ENCODE peak calls at places on chromosome 3, in ten cellular contexts. One of them, this sample, is unnamed.
A peak's percentile ranks its signal among the peaks of the same experiment; 100 is the strongest.

GRCh38 chr3:80688814-80689213 is 921.0 kb upstream of the ROBO1 start:
- DNase-seq in aorta: no peak
- DNase-seq in left ventricle myocardium inferior: no peak
- DNase-seq in psoas muscle: no peak
- DNase-seq in breast epithelium: no peak
- DNase-seq in SK-N-SH: peak; percentile 7
- DNase-seq in IMR-90: no peak
- DNase-seq in tibial nerve: no peak
- DNase-seq in right atrium auricular region: no peak
- DNase-seq in uterus: no peak
- DNase-seq in this sample: no peak

GRCh38 chr3:81643721-81644120 is 117.7 kb downstream of the GBE1 start:
- DNase-seq in aorta: no peak
- DNase-seq in left ventricle myocardium inferior: no peak
- DNase-seq in psoas muscle: no peak
- DNase-seq in breast epithelium: no peak
- DNase-seq in SK-N-SH: peak; percentile 17
- DNase-seq in IMR-90: peak; percentile 45
- DNase-seq in tibial nerve: no peak
- DNase-seq in right atrium auricular region: no peak
- DNase-seq in uterus: no peak
- DNase-seq in this sample: no peak

GRCh38 chr3:184565421-184566211 is 4.0 kb downstream of the EPHB3 start:
- DNase-seq in aorta: peak; percentile 51
- DNase-seq in left ventricle myocardium inferior: no peak
- DNase-seq in psoas muscle: no peak
- DNase-seq in breast epithelium: peak; percentile 93
- DNase-seq in SK-N-SH: peak; percentile 67
- DNase-seq in IMR-90: peak; percentile 90
- DNase-seq in tibial nerve: no peak
- DNase-seq in right atrium auricular region: no peak
- DNase-seq in uterus: peak; percentile 80
- DNase-seq in this sample: no peak

GRCh38 chr3:47482411-47482810 is 6.7 kb upstream of the SCAP start:
- DNase-seq in aorta: no peak
- DNase-seq in left ventricle myocardium inferior: no peak
- DNase-seq in psoas muscle: no peak
- DNase-seq in breast epithelium: no peak
- DNase-seq in SK-N-SH: no peak
- DNase-seq in IMR-90: no peak
- DNase-seq in tibial nerve: no peak
- DNase-seq in right atrium auricular region: no peak
- DNase-seq in uterus: no peak
- DNase-seq in this sample: no peak

GRCh38 chr3:59522550-59522949 is 472.7 kb upstream of the CFAP20DC start:
- DNase-seq in aorta: no peak
- DNase-seq in left ventricle myocardium inferior: no peak
- DNase-seq in psoas muscle: no peak
- DNase-seq in breast epithelium: no peak
- DNase-seq in SK-N-SH: no peak
- DNase-seq in IMR-90: no peak
- DNase-seq in tibial nerve: no peak
- DNase-seq in right atrium auricular region: no peak
- DNase-seq in uterus: no peak
- DNase-seq in this sample: no peak

GRCh38 chr3:169583269-169583668 is 80.2 kb downstream of the MECOM start:
- DNase-seq in aorta: no peak
- DNase-seq in left ventricle myocardium inferior: no peak
- DNase-seq in psoas muscle: no peak
- DNase-seq in breast epithelium: no peak
- DNase-seq in SK-N-SH: no peak
- DNase-seq in IMR-90: no peak
- DNase-seq in tibial nerve: no peak
- DNase-seq in right atrium auricular region: no peak
- DNase-seq in uterus: no peak
- DNase-seq in this sample: no peak

GRCh38 chr3:48687220-48687678 is 1.5 kb upstream of the NCKIPSD start:
- DNase-seq in aorta: no peak
- DNase-seq in left ventricle myocardium inferior: no peak
- DNase-seq in psoas muscle: no peak
- DNase-seq in breast epithelium: no peak
- DNase-seq in SK-N-SH: no peak
- DNase-seq in IMR-90: no peak
- DNase-seq in tibial nerve: no peak
- DNase-seq in right atrium auricular region: no peak
- DNase-seq in uterus: no peak
- DNase-seq in this sample: no peak

GRCh38 chr3:33364060-33364459 is 76.1 kb downstream of the UBP1 start:
- DNase-seq in aorta: no peak
- DNase-seq in left ventricle myocardium inferior: no peak
- DNase-seq in psoas muscle: no peak
- DNase-seq in breast epithelium: no peak
- DNase-seq in SK-N-SH: no peak
- DNase-seq in IMR-90: no peak
- DNase-seq in tibial nerve: no peak
- DNase-seq in right atrium auricular region: no peak
- DNase-seq in uterus: no peak
- DNase-seq in this sample: no peak

GRCh38 chr3:29067014-29067413 is 213.9 kb upstream of the RBMS3 start:
- DNase-seq in aorta: no peak
- DNase-seq in left ventricle myocardium inferior: no peak
- DNase-seq in psoas muscle: no peak
- DNase-seq in breast epithelium: no peak
- DNase-seq in SK-N-SH: no peak
- DNase-seq in IMR-90: peak; percentile 57
- DNase-seq in tibial nerve: no peak
- DNase-seq in right atrium auricular region: no peak
- DNase-seq in uterus: no peak
- DNase-seq in this sample: no peak

GRCh38 chr3:119700269-119700919 is 2.4 kb upstream of the CFAP91 start:
- DNase-seq in aorta: no peak
- DNase-seq in left ventricle myocardium inferior: no peak
- DNase-seq in psoas muscle: no peak
- DNase-seq in breast epithelium: no peak
- DNase-seq in SK-N-SH: no peak
- DNase-seq in IMR-90: peak; percentile 57
- DNase-seq in tibial nerve: no peak
- DNase-seq in right atrium auricular region: no peak
- DNase-seq in uterus: no peak
- DNase-seq in this sample: no peak

GRCh38 chr3:31230834-31231233 is 301.9 kb upstream of the STT3B start:
- DNase-seq in aorta: no peak
- DNase-seq in left ventricle myocardium inferior: no peak
- DNase-seq in psoas muscle: no peak
- DNase-seq in breast epithelium: no peak
- DNase-seq in SK-N-SH: no peak
- DNase-seq in IMR-90: no peak
- DNase-seq in tibial nerve: no peak
- DNase-seq in right atrium auricular region: no peak
- DNase-seq in uterus: no peak
- DNase-seq in this sample: no peak

GRCh38 chr3:83968386-83968785 is 990.4 kb upstream of the CADM2 start:
- DNase-seq in aorta: no peak
- DNase-seq in left ventricle myocardium inferior: no peak
- DNase-seq in psoas muscle: no peak
- DNase-seq in breast epithelium: no peak
- DNase-seq in SK-N-SH: no peak
- DNase-seq in IMR-90: no peak
- DNase-seq in tibial nerve: no peak
- DNase-seq in right atrium auricular region: no peak
- DNase-seq in uterus: no peak
- DNase-seq in this sample: no peak

GRCh38 chr3:16616083-16616482 is 10.9 kb upstream of the DAZL start:
- DNase-seq in aorta: no peak
- DNase-seq in left ventricle myocardium inferior: no peak
- DNase-seq in psoas muscle: no peak
- DNase-seq in breast epithelium: no peak
- DNase-seq in SK-N-SH: no peak
- DNase-seq in IMR-90: no peak
- DNase-seq in tibial nerve: no peak
- DNase-seq in right atrium auricular region: no peak
- DNase-seq in uterus: no peak
- DNase-seq in this sample: no peak

GRCh38 chr3:171283248-171284222 is 176.7 kb downstream of the TNIK start:
- DNase-seq in aorta: peak; percentile 56
- DNase-seq in left ventricle myocardium inferior: peak; percentile 25
- DNase-seq in psoas muscle: no peak
- DNase-seq in breast epithelium: no peak
- DNase-seq in SK-N-SH: no peak
- DNase-seq in IMR-90: no peak
- DNase-seq in tibial nerve: no peak
- DNase-seq in right atrium auricular region: no peak
- DNase-seq in uterus: peak; percentile 27
- DNase-seq in this sample: no peak

DNA sequence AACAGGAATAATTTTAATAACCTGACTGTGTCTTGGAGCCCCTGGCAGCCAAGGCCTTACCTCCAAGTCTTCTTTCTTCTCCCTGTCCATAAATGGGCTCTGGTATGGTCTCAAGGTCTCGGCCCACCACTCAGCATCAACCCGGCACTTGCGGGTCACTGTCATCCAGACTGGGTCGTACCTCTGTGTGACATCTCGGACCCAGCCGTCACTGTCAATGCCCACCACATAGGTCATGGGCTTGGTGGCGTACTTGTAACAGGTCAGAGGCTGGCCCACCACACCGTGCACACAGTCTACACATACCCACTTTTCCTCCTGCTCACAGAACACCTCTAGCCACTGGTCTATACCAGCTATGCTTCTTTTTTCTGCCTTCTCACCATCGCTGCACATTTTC is 20.4 kb downstream of the XPC start:
- DNase-seq in aorta: no peak
- DNase-seq in left ventricle myocardium inferior: no peak
- DNase-seq in psoas muscle: no peak
- DNase-seq in breast epithelium: no peak
- DNase-seq in SK-N-SH: no peak
- DNase-seq in IMR-90: no peak
- DNase-seq in tibial nerve: no peak
- DNase-seq in right atrium auricular region: no peak
- DNase-seq in uterus: no peak
- DNase-seq in this sample: peak; percentile 42
- H3K36me3 ChIP-seq in aorta: peaks cover 26% of the 10 kb centered on the region
- H3K36me3 ChIP-seq in left ventricle myocardium inferior: peaks cover 93% of the 10 kb centered on the region
- H3K36me3 ChIP-seq in psoas muscle: peaks cover 8% of the 10 kb centered on the region
- H3K36me3 ChIP-seq in breast epithelium: peaks cover 37% of the 10 kb centered on the region
- H3K36me3 ChIP-seq in SK-N-SH: peaks cover 89% of the 10 kb centered on the region
- H3K36me3 ChIP-seq in IMR-90: peaks cover 61% of the 10 kb centered on the region
- H3K36me3 ChIP-seq in tibial nerve: peaks cover 5% of the 10 kb centered on the region
- H3K36me3 ChIP-seq in right atrium auricular region: peaks cover 79% of the 10 kb centered on the region
- H3K36me3 ChIP-seq in uterus: no peaks in the 10 kb centered on the region
- H3K36me3 ChIP-seq in this sample: peaks cover 62% of the 10 kb centered on the region

GRCh38 chr3:155112661-155113389 is 32.7 kb downstream of the MME start:
- DNase-seq in aorta: no peak
- DNase-seq in left ventricle myocardium inferior: no peak
- DNase-seq in psoas muscle: no peak
- DNase-seq in breast epithelium: no peak
- DNase-seq in SK-N-SH: no peak
- DNase-seq in IMR-90: no peak
- DNase-seq in tibial nerve: no peak
- DNase-seq in right atrium auricular region: no peak
- DNase-seq in uterus: no peak
- DNase-seq in this sample: no peak
- H3K36me3 ChIP-seq in aorta: no peaks in the 10 kb centered on the region
- H3K36me3 ChIP-seq in left ventricle myocardium inferior: no peaks in the 10 kb centered on the region
- H3K36me3 ChIP-seq in psoas muscle: no peaks in the 10 kb centered on the region
- H3K36me3 ChIP-seq in breast epithelium: no peaks in the 10 kb centered on the region
- H3K36me3 ChIP-seq in SK-N-SH: no peaks in the 10 kb centered on the region
- H3K36me3 ChIP-seq in IMR-90: no peaks in the 10 kb centered on the region
- H3K36me3 ChIP-seq in tibial nerve: no peaks in the 10 kb centered on the region
- H3K36me3 ChIP-seq in right atrium auricular region: no peaks in the 10 kb centered on the region
- H3K36me3 ChIP-seq in uterus: no peaks in the 10 kb centered on the region
- H3K36me3 ChIP-seq in this sample: no peaks in the 10 kb centered on the region

GRCh38 chr3:4665197-4665596 is 172.0 kb downstream of the ITPR1 start:
- DNase-seq in aorta: no peak
- DNase-seq in left ventricle myocardium inferior: no peak
- DNase-seq in psoas muscle: no peak
- DNase-seq in breast epithelium: no peak
- DNase-seq in SK-N-SH: no peak
- DNase-seq in IMR-90: no peak
- DNase-seq in tibial nerve: no peak
- DNase-seq in right atrium auricular region: no peak
- DNase-seq in uterus: no peak
- DNase-seq in this sample: no peak

GRCh38 chr3:4666078-4666477 is 172.9 kb downstream of the ITPR1 start:
- DNase-seq in aorta: no peak
- DNase-seq in left ventricle myocardium inferior: no peak
- DNase-seq in psoas muscle: no peak
- DNase-seq in breast epithelium: no peak
- DNase-seq in SK-N-SH: no peak
- DNase-seq in IMR-90: no peak
- DNase-seq in tibial nerve: no peak
- DNase-seq in right atrium auricular region: no peak
- DNase-seq in uterus: no peak
- DNase-seq in this sample: no peak

GRCh38 chr3:4674216-4674615 is 181.1 kb downstream of the ITPR1 start:
- DNase-seq in aorta: no peak
- DNase-seq in left ventricle myocardium inferior: no peak
- DNase-seq in psoas muscle: no peak
- DNase-seq in breast epithelium: no peak
- DNase-seq in SK-N-SH: no peak
- DNase-seq in IMR-90: peak; percentile 72
- DNase-seq in tibial nerve: no peak
- DNase-seq in right atrium auricular region: no peak
- DNase-seq in uterus: no peak
- DNase-seq in this sample: no peak

GRCh38 chr3:4672727-4673126 is 179.6 kb downstream of the ITPR1 start:
- DNase-seq in aorta: no peak
- DNase-seq in left ventricle myocardium inferior: no peak
- DNase-seq in psoas muscle: no peak
- DNase-seq in breast epithelium: no peak
- DNase-seq in SK-N-SH: no peak
- DNase-seq in IMR-90: no peak
- DNase-seq in tibial nerve: no peak
- DNase-seq in right atrium auricular region: no peak
- DNase-seq in uterus: no peak
- DNase-seq in this sample: no peak

DNA sequence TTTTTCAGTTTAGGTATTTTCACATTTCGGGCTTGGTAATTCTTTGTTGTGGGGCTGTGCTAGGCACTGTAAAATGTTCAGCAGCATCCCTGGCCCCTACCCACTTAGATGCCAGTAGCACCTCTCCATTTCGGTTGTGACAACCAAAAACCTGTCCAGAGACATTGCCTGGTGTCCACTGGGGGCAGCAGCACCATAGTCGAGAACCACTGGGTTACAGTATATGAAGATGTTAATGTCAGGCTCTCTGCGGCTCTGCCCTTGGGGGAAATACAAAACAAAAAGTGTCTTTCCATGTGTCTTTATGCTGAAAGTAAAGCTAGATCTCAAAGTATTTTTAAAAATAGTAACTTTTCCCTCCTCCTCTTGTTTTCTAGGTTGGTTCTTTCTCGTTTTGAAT is 177.2 kb downstream of the ITPR1 start:
- DNase-seq in aorta: no peak
- DNase-seq in left ventricle myocardium inferior: no peak
- DNase-seq in psoas muscle: no peak
- DNase-seq in breast epithelium: no peak
- DNase-seq in SK-N-SH: peak; percentile 25
- DNase-seq in IMR-90: no peak
- DNase-seq in tibial nerve: no peak
- DNase-seq in right atrium auricular region: no peak
- DNase-seq in uterus: no peak
- DNase-seq in this sample: no peak
- H3K36me3 ChIP-seq in aorta: peaks cover 9% of the 10 kb centered on the region
- H3K36me3 ChIP-seq in left ventricle myocardium inferior: peaks cover 81% of the 10 kb centered on the region
- H3K36me3 ChIP-seq in psoas muscle: peaks cover 3% of the 10 kb centered on the region
- H3K36me3 ChIP-seq in breast epithelium: no peaks in the 10 kb centered on the region
- H3K36me3 ChIP-seq in SK-N-SH: no peaks in the 10 kb centered on the region
- H3K36me3 ChIP-seq in IMR-90: peaks cover 7% of the 10 kb centered on the region
- H3K36me3 ChIP-seq in tibial nerve: peaks cover 2% of the 10 kb centered on the region
- H3K36me3 ChIP-seq in right atrium auricular region: peaks cover 52% of the 10 kb centered on the region
- H3K36me3 ChIP-seq in uterus: no peaks in the 10 kb centered on the region
- H3K36me3 ChIP-seq in this sample: peaks cover 17% of the 10 kb centered on the region

GRCh38 chr3:53225651-53226050 is 30.2 kb downstream of the TKT start:
- DNase-seq in aorta: no peak
- DNase-seq in left ventricle myocardium inferior: no peak
- DNase-seq in psoas muscle: no peak
- DNase-seq in breast epithelium: no peak
- DNase-seq in SK-N-SH: no peak
- DNase-seq in IMR-90: no peak
- DNase-seq in tibial nerve: no peak
- DNase-seq in right atrium auricular region: no peak
- DNase-seq in uterus: no peak
- DNase-seq in this sample: no peak
- H3K36me3 ChIP-seq in aorta: peaks cover 34% of the 10 kb centered on the region
- H3K36me3 ChIP-seq in left ventricle myocardium inferior: peaks cover 78% of the 10 kb centered on the region
- H3K36me3 ChIP-seq in psoas muscle: peaks cover 4% of the 10 kb centered on the region
- H3K36me3 ChIP-seq in breast epithelium: peaks cover 17% of the 10 kb centered on the region
- H3K36me3 ChIP-seq in SK-N-SH: peaks cover 39% of the 10 kb centered on the region
- H3K36me3 ChIP-seq in IMR-90: peaks cover 82% of the 10 kb centered on the region
- H3K36me3 ChIP-seq in tibial nerve: peaks cover 5% of the 10 kb centered on the region
- H3K36me3 ChIP-seq in right atrium auricular region: peaks cover 71% of the 10 kb centered on the region
- H3K36me3 ChIP-seq in uterus: no peaks in the 10 kb centered on the region
- H3K36me3 ChIP-seq in this sample: peaks cover 74% of the 10 kb centered on the region

This sample was measured in esophagus muscularis mucosa.